ENCODE peak calls at places on chromosome 21, in eight cellular contexts. L is NCI-H345, D is NCI-H1417, O is NCI-H1105, I is NCI-H2081, Q is hepatic stellate cell, J is neural progenitor cell, Z is right cardiac atrium. X is an unnamed sample.

GRCh38 chr21:18368193-18368592 is 35.4 kb downstream of the TMPRSS15 start:
- DNase-seq in Q (no peak), O (no peak), Z (no peak), L (no peak), I (no peak), J (no peak), D (no peak), X (no peak)

GRCh38 chr21:35925497-35925896 is 134.8 kb downstream of the SETD4 start:
- DNase-seq in J (no peak), Q (no peak), Z (peak; percentile 55), I (no peak), L (no peak), D (peak; percentile 44), O (no peak), X (no peak)

GRCh38 chr21:45481977-45482898 is 60.0 kb downstream of the SLC19A1 start:
- DNase-seq in O (no peak), I (no peak), L (no peak), Q (no peak), Z (peak; percentile 52), J (no peak), D (no peak), X (no peak)

GRCh38 chr21:45534591-45535331 is 7.5 kb downstream of the SLC19A1 start:
- DNase-seq in D (no peak), O (peak; percentile 4), I (no peak), L (peak; percentile 35), Q (no peak), Z (peak; percentile 84), J (no peak), X (no peak)

GRCh38 chr21:46221664-46222435 is 6.7 kb downstream of the LSS start:
- DNase-seq in I (no peak), D (no peak), L (no peak), O (no peak), Z (peak; percentile 77), J (no peak), Q (no peak), X (no peak)

GRCh38 chr21:33388188-33388587 is 15.0 kb upstream of the IFNGR2 start:
- DNase-seq in Z (no peak), Q (no peak), I (no peak), O (no peak), J (no peak), L (no peak), D (no peak), X (no peak)

GRCh38 chr21:33309778-33310177 is 15.0 kb upstream of the IFNAR1 start:
- DNase-seq in I (no peak), D (no peak), J (no peak), O (no peak), L (no peak), Q (no peak), Z (no peak), X (no peak)

GRCh38 chr21:45877821-45878469 is 103.6 kb upstream of the COL6A1 start:
- DNase-seq in J (no peak), O (no peak), Q (peak; percentile 52), L (no peak), D (no peak), Z (peak; percentile 27), I (no peak), X (no peak)

GRCh38 chr21:38802050-38803026 is 3.4 kb upstream of the ETS2 start:
- DNase-seq in D (no peak), Z (no peak), O (no peak), L (no peak), J (no peak), Q (no peak), I (no peak), X (no peak)

GRCh38 chr21:32940079-32941014 is 85.4 kb upstream of the OLIG2 start:
- DNase-seq in I (peak; percentile 10), Z (no peak), L (peak; percentile 55), O (peak; percentile 47), Q (no peak), D (peak; percentile 60), J (peak; percentile 84), X (no peak)

GRCh38 chr21:29586696-29587095 is 288.0 kb downstream of the BACH1 start:
- DNase-seq in J (no peak), I (no peak), O (no peak), D (no peak), Q (no peak), L (no peak), Z (no peak), X (no peak)

GRCh38 chr21:31862078-31862477 is 10.7 kb upstream of the HUNK start:
- DNase-seq in L (peak; percentile 36), J (no peak), Q (no peak), I (no peak), D (peak; percentile 86), Z (no peak), O (no peak), X (no peak)

GRCh38 chr21:34129039-34129891 is 55.9 kb downstream of the MRPS6 start:
- DNase-seq in J (peak; percentile 73), Z (peak; percentile 84), Q (peak; percentile 60), L (peak; percentile 32), I (no peak), D (peak; percentile 58), O (no peak), X (no peak)

GRCh38 chr21:45779226-45779625 is 135.7 kb downstream of the PCBP3 start:
- DNase-seq in Z (no peak), J (no peak), D (no peak), I (no peak), O (no peak), Q (no peak), L (no peak), X (no peak)

GRCh38 chr21:21045538-21045937 is 47.3 kb downstream of the NCAM2 start:
- DNase-seq in L (no peak), D (no peak), Z (peak; percentile 18), O (no peak), Q (no peak), I (no peak), J (no peak), X (no peak)

GRCh38 chr21:27840273-27840672 is 873.4 kb upstream of the ADAMTS5 start:
- DNase-seq in J (no peak), O (no peak), Q (no peak), Z (no peak), L (no peak), I (no peak), D (no peak), X (no peak)

GRCh38 chr21:44427241-44428120 is 27.8 kb upstream of the LRRC3 start:
- DNase-seq in D (peak; percentile 48), O (peak; percentile 47), J (no peak), Q (no peak), L (peak; percentile 91), Z (no peak), I (peak; percentile 78), X (no peak)

GRCh38 chr21:46003575-46004007 is 22.0 kb downstream of the COL6A1 start:
- DNase-seq in J (no peak), I (no peak), Q (no peak), L (no peak), D (no peak), Z (peak; percentile 65), O (no peak), X (no peak)

GRCh38 chr21:45234127-45234526 is 53.6 kb downstream of the POFUT2 start:
- DNase-seq in Q (no peak), J (no peak), I (no peak), O (no peak), Z (no peak), D (no peak), L (no peak), X (no peak)

GRCh38 chr21:25790122-25790951 is 55.6 kb downstream of the GABPA start:
- DNase-seq in O (peak; percentile 50), Q (peak; percentile 16), D (no peak), J (peak; percentile 34), I (peak; percentile 32), L (peak; percentile 64), Z (no peak), X (no peak)

GRCh38 chr21:30605968-30606367 is 5.1 kb downstream of the KRTAP22-1 start:
- DNase-seq in Z (no peak), L (no peak), I (no peak), J (no peak), Q (no peak), O (no peak), D (no peak), X (no peak)

GRCh38 chr21:21547368-21547953 is 549.3 kb downstream of the NCAM2 start:
- DNase-seq in Z (no peak), D (no peak), J (no peak), L (no peak), O (no peak), I (no peak), Q (no peak), X (no peak)

GRCh38 chr21:34715985-34716596 is 47.3 kb downstream of the CLIC6 start:
- DNase-seq in I (no peak), Q (no peak), L (no peak), Z (no peak), D (no peak), J (no peak), O (no peak), X (no peak)

GRCh38 chr21:33115586-33116541 is 45.9 kb downstream of the OLIG1 start:
- DNase-seq in Z (no peak), J (no peak), O (peak; percentile 29), L (no peak), Q (no peak), D (no peak), I (no peak), X (no peak)

GRCh38 chr21:45818276-45818903 is 163.2 kb upstream of the COL6A1 start:
- DNase-seq in Q (no peak), J (no peak), L (no peak), I (no peak), Z (no peak), O (no peak), D (no peak), X (no peak)

GRCh38 chr21:38646213-38646837 is 148.0 kb upstream of the ERG start:
- DNase-seq in D (no peak), I (no peak), Q (no peak), J (no peak), O (no peak), Z (no peak), L (no peak), X (no peak)

GRCh38 chr21:15964181-15964855 is 234.5 kb downstream of the USP25 start:
- DNase-seq in O (no peak), Z (no peak), D (no peak), Q (no peak), J (no peak), I (no peak), L (no peak), X (no peak)

GRCh38 chr21:45290948-45291612 is 3.4 kb upstream of the POFUT2 start:
- DNase-seq in Z (peak; percentile 73), L (no peak), J (no peak), I (no peak), D (no peak), O (no peak), Q (no peak), X (no peak)

GRCh38 chr21:27036736-27037301 is 69.9 kb upstream of the ADAMTS5 start:
- DNase-seq in I (no peak), Z (no peak), O (no peak), J (no peak), D (no peak), L (no peak), Q (no peak), X (no peak)

GRCh38 chr21:32844653-32845443 is 73.3 kb upstream of the PAXBP1 start:
- DNase-seq in Q (peak; percentile 20), J (peak; percentile 44), D (no peak), O (no peak), Z (no peak), I (no peak), L (no peak), X (no peak)

GRCh38 chr21:36320421-36321324 is 676 bp downstream of the MORC3 start:
- DNase-seq in D (peak; percentile 79), Q (peak; percentile 68), O (peak; percentile 73), J (no peak), Z (no peak), I (peak; percentile 55), L (peak; percentile 77), X (peak; percentile 29)

GRCh38 chr21:34073749-34074282 is 438 bp downstream of the MRPS6 start:
- DNase-seq in Q (peak; percentile 29), J (peak; percentile 67), I (peak; percentile 14), Z (peak; percentile 85), L (peak; percentile 61), D (peak; percentile 33), O (no peak), X (peak; percentile 27)

GRCh38 chr21:45304945-45305344 is 17.2 kb upstream of the POFUT2 start:
- DNase-seq in I (no peak), Z (peak; percentile 39), O (no peak), Q (no peak), J (no peak), L (no peak), D (no peak), X (no peak)

GRCh38 chr21:18937337-18937736 is 533.8 kb upstream of the TMPRSS15 start:
- DNase-seq in O (no peak), D (no peak), L (no peak), Z (no peak), J (no peak), Q (no peak), I (no peak), X (no peak)